ENCODE peak calls at places on chromosome 2, in seven cellular contexts. J is mesendoderm, L is neuronal stem cell, C is mesenchymal stem cell, O is IMR-90, S is H1, A is trophoblast cell. E is an unnamed sample.

GRCh38 chr2:5453648-5454390 is 238.4 kb upstream of the SOX11 start:
- DNase-seq in S (no peak), C (peak), L (no peak), A (no peak), O (peak), J (peak), E (no peak)

GRCh38 chr2:205590759-205591158 is 91.5 kb upstream of the NRP2 start:
- DNase-seq in S (no peak), O (peak), A (no peak), L (no peak), J (no peak), C (peak), E (no peak)

GRCh38 chr2:23554054-23554697 is 169.2 kb downstream of the KLHL29 start:
- DNase-seq in C (no peak), S (no peak), L (no peak), J (no peak), O (no peak), A (no peak), E (no peak)

GRCh38 chr2:176432439-176432838 is 163.2 kb downstream of the MTX2 start:
- DNase-seq in A (no peak), S (no peak), C (peak), O (peak), L (no peak), J (no peak), E (no peak)

GRCh38 chr2:20434588-20435294 is 12.1 kb upstream of the RHOB start:
- DNase-seq in L (no peak), J (no peak), A (no peak), C (peak), S (no peak), O (no peak), E (no peak)

GRCh38 chr2:73175663-73176204 is 26.6 kb upstream of the NOTO start:
- DNase-seq in J (peak), L (peak), O (peak), A (peak), C (peak), S (no peak), E (peak)

GRCh38 chr2:151756820-151757219 is 22.5 kb upstream of the NEB start:
- DNase-seq in J (no peak), O (no peak), L (no peak), S (no peak), A (no peak), C (no peak), E (no peak)

GRCh38 chr2:45315881-45316280 is 295.2 kb downstream of the SRBD1 start:
- DNase-seq in J (no peak), S (no peak), L (no peak), A (no peak), C (peak), O (peak), E (no peak)

GRCh38 chr2:144170172-144170571 is 349.7 kb downstream of the ZEB2 start:
- DNase-seq in L (no peak), A (no peak), O (peak), S (no peak), J (no peak), C (no peak), E (no peak)

GRCh38 chr2:74206180-74206688 is 7.8 kb downstream of the MTHFD2 start:
- DNase-seq in C (peak), L (no peak), O (peak), J (peak), A (peak), S (no peak), E (no peak)

GRCh38 chr2:179860255-179861026 is 971 bp downstream of the ZNF385B start:
- DNase-seq in A (no peak), J (peak), O (no peak), S (no peak), C (peak), L (no peak), E (peak)

GRCh38 chr2:172113617-172114016 is 10.9 kb upstream of the DLX2 start:
- DNase-seq in S (no peak), O (peak), J (peak), A (no peak), L (peak), C (peak), E (no peak)

GRCh38 chr2:206693399-206694137 is 24.6 kb downstream of the DYTN start:
- DNase-seq in J (peak), C (peak), S (peak), L (peak), A (peak), O (peak), E (peak)

GRCh38 chr2:214035921-214036320 is 374.9 kb upstream of the VWC2L start:
- DNase-seq in O (no peak), C (no peak), L (no peak), J (no peak), S (no peak), A (no peak), E (no peak)

GRCh38 chr2:220961461-220961860 is 610.6 kb downstream of the EPHA4 start:
- DNase-seq in O (no peak), A (no peak), S (no peak), C (peak), L (no peak), J (no peak), E (no peak)

GRCh38 chr2:215530191-215530968 is 94.5 kb upstream of the FN1 start:
- DNase-seq in C (peak), L (no peak), J (no peak), O (peak), S (no peak), A (no peak), E (no peak)

GRCh38 chr2:121505005-121505404 is 25.7 kb upstream of the RNU4ATAC start:
- DNase-seq in S (no peak), C (peak), J (no peak), A (peak), O (peak), L (no peak), E (no peak)

GRCh38 chr2:205024822-205025518 is 479.7 kb downstream of the PARD3B start:
- DNase-seq in S (no peak), C (peak), O (peak), A (peak), J (peak), L (no peak), E (no peak)

DNA sequence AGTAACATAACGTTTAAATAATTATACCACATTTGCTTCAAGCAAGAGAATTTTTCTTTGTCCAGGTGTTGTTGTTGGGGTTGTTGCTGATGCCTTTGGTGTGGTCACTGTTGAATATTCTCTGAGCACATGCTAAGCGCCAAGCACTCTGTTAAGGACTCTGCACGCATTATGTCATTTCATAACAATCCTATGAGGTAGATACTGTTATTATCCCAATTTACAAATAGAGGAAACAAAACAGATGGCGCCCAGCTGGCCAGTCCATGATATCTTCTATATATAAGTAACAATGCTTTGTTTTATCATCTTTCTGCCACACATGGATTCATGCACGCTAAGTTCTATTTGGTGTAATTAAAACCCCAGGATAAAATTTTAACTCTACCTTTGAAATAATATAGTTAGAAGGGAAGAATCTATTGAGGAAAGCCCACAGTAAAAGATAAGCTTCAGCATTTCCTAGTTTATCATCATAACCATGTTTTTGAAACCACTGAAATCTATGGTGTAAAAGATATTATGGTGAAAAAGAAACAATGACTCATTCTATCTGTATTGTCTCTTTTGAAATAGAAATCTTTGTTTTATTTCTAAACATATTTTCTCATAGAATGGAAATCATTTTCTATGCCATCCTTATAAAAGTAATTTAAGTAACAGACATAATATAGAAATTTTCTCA is 199.7 kb downstream of the PID1 start:
- DNase-seq in O (no peak), S (no peak), C (no peak), J (peak), A (peak), L (no peak), E (no peak)
- H2BK5ac ChIP-seq in O (no peak), S (no peak), C (no peak), J (no peak), A (no peak), L (no peak), E (no peak)

DNA sequence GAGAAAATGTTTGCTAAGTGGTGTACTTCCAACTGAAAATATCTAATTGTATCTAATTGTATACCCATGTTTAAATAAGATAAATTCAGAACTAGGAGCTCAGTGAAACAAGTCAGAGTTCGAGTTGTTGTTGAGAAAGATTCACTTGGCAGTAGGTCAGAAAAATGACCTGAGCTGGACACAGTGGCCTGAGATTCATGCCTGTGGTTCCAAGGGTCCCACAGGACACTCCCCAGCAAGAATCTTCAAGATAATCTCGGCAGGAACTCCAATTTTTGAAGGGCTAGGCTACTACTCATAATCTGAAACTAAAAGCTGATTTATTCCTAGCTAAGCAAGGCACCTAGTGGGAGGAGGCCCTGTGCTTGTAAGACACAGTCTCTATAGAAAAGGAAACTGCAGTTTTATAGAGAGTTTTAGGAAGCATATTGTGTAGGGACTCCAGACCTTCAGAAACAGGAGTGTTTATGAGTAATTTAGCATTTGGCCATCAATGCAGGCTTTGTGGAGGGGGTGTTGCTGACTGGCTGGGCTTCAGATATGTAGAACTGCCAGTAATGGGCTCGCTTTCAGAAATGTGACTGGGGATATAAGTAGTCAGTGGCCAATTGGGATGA is 43.2 kb downstream of the SP140 start:
- DNase-seq in C (peak), L (no peak), S (no peak), O (peak), A (no peak), J (no peak), E (no peak)
- H2BK5ac ChIP-seq in C (no peak), L (no peak), S (no peak), O (no peak), A (no peak), J (no peak), E (no peak)

DNA sequence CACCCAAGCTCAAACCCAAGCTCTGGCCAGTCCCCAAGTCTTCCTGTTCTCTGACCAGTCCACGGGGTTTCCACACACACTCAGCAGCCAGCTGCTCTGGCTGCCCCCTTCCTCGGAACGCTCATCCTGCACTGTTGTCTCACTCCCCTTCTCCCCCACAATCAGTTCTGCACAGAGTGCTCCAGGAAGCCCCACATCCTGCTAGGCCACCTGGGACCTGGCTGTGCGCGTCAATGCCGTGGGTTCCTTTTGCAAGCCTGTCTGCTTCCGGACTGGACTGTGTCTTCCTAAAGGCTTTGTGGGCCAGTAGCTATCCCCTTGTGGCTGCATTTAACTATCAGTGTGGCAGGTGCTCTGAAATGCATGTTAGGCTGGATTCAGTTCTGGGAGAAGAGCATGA is 605.0 kb upstream of the RAB6C start:
- DNase-seq in S (no peak), O (no peak), A (no peak), J (no peak), C (no peak), L (no peak), E (no peak)
- H2BK5ac ChIP-seq in S (no peak), O (no peak), A (no peak), J (no peak), C (no peak), L (no peak), E (no peak)

GRCh38 chr2:16438571-16439294 is 226.9 kb downstream of the CYRIA start:
- DNase-seq in O (no peak), C (no peak), A (no peak), L (no peak), J (no peak), S (no peak), E (no peak)

GRCh38 chr2:16442971-16443370 is 222.7 kb downstream of the CYRIA start:
- DNase-seq in C (no peak), O (no peak), A (no peak), J (no peak), L (no peak), S (no peak), E (no peak)

GRCh38 chr2:16437189-16437588 is 228.4 kb downstream of the CYRIA start:
- DNase-seq in S (no peak), C (no peak), A (no peak), J (no peak), O (no peak), L (no peak), E (no peak)

GRCh38 chr2:16441431-16441830 is 224.2 kb downstream of the CYRIA start:
- DNase-seq in S (no peak), J (peak), L (no peak), A (peak), O (no peak), C (no peak), E (no peak)
- H2BK5ac ChIP-seq in S (no peak), J (no peak), L (no peak), A (no peak), O (no peak), C (no peak), E (no peak)

GRCh38 chr2:153986488-153987229 is 114.9 kb downstream of the GALNT13 start:
- DNase-seq in J (peak), C (peak), L (peak), O (no peak), A (no peak), S (no peak), E (no peak)
- H2BK5ac ChIP-seq in J (no peak), C (no peak), L (no peak), O (no peak), A (no peak), S (no peak), E (no peak)

E was measured in H9.